ENCODE peak calls at places on chromosomes 4 and X, in eight cellular contexts. F is spleen; N is endothelial cell of umbilical vein; C is suprapubic skin; E is GM23248; X is colonic mucosa; V is upper lobe of right lung; K is CD4-positive, CD25-positive, alpha-beta regulatory T cell. D is an unnamed sample. For H3K4me1, the result is how much of the 10 kb centered on the place peaks cover.

GRCh38 chr4:122705547-122705946 is 27.0 kb upstream of the BBS12 start:
- DNase-seq in C (no peak), K (no peak), E (no peak), N (no peak), X (no peak), F (no peak), V (no peak), D (no peak)

GRCh38 chrX:67604979-67605703 is 61.3 kb downstream of the AR start:
- DNase-seq in X (no peak), K (no peak), V (no peak), E (peak), F (no peak), C (no peak), N (peak), D (no peak)

GRCh38 chr4:137075586-137075985 is 456.7 kb downstream of the PCDH18 start:
- DNase-seq in N (no peak), V (no peak), K (no peak), X (no peak), E (no peak), C (no peak), F (no peak), D (no peak)

GRCh38 chr4:25937801-25938200 is 23.8 kb downstream of the SMIM20 start:
- DNase-seq in F (no peak), X (no peak), K (no peak), V (no peak), N (no peak), C (no peak), E (peak), D (no peak)

GRCh38 chrX:48511561-48511960 is 2.8 kb downstream of the PORCN start:
- DNase-seq in E (peak), K (no peak), C (no peak), N (peak), X (no peak), V (no peak), F (peak), D (no peak)

GRCh38 chrX:120145295-120145925 is 13.0 kb upstream of the RHOXF2 start:
- DNase-seq in X (no peak), F (no peak), N (no peak), K (no peak), C (no peak), E (no peak), V (no peak), D (no peak)

GRCh38 chrX:9141496-9141895 is 107.6 kb upstream of the FAM9B start:
- DNase-seq in C (no peak), E (peak), V (no peak), K (no peak), N (no peak), X (no peak), F (no peak), D (no peak)

GRCh38 chr4:6386091-6386490 is 86.3 kb downstream of the PPP2R2C start:
- DNase-seq in N (no peak), E (no peak), K (no peak), X (no peak), F (no peak), C (no peak), V (no peak), D (no peak)

GRCh38 chr4:20878806-20879205 is 178.5 kb downstream of the PACRGL start:
- DNase-seq in X (no peak), V (no peak), C (no peak), E (no peak), N (no peak), K (no peak), F (no peak), D (no peak)

GRCh38 chr4:80261989-80262600 is 4.4 kb upstream of the FGF5 start:
- DNase-seq in C (no peak), F (no peak), K (no peak), V (no peak), N (no peak), X (no peak), E (no peak), D (no peak)

GRCh38 chrX:8289523-8289922 is 118.5 kb upstream of the VCX2 start:
- DNase-seq in C (no peak), E (no peak), F (no peak), K (no peak), V (no peak), N (no peak), X (no peak), D (no peak)

GRCh38 chr4:165716472-165716871 is 156.6 kb upstream of the TLL1 start:
- DNase-seq in K (no peak), X (no peak), F (no peak), C (no peak), V (no peak), N (no peak), E (no peak), D (no peak)

GRCh38 chrX:135632353-135632752 is 81.1 kb upstream of the CT45A1 start:
- DNase-seq in V (no peak), K (no peak), E (no peak), C (no peak), F (no peak), N (no peak), X (no peak), D (no peak)

GRCh38 chrX:46704767-46705386 is 54.0 kb downstream of the SLC9A7 start:
- DNase-seq in C (no peak), K (no peak), E (peak), N (peak), F (no peak), V (no peak), X (no peak), D (no peak)

GRCh38 chr4:108035691-108036090 is 46.0 kb downstream of the HADH start:
- DNase-seq in E (no peak), F (no peak), K (no peak), N (no peak), V (no peak), C (no peak), X (no peak), D (no peak)

GRCh38 chr4:2598661-2599654 is 62.5 kb downstream of the FAM193A start:
- DNase-seq in N (peak), K (no peak), X (no peak), C (no peak), V (peak), E (peak), F (peak), D (no peak)

GRCh38 chrX:42098897-42099296 is 175.5 kb upstream of the CASK start:
- DNase-seq in X (no peak), C (no peak), V (no peak), E (no peak), N (no peak), F (no peak), K (no peak), D (no peak)

GRCh38 chr4:87066403-87067119 is 131.8 kb downstream of the AFF1 start:
- DNase-seq in X (no peak), N (no peak), E (no peak), C (no peak), K (no peak), V (no peak), F (no peak), D (no peak)

GRCh38 chrX:19332983-19333382 is 10.7 kb upstream of the PDHA1 start:
- DNase-seq in C (no peak), V (no peak), E (peak), K (no peak), X (no peak), F (no peak), N (no peak), D (no peak)

GRCh38 chr4:183588169-183588675 is 70.8 kb downstream of the RWDD4 start:
- DNase-seq in E (peak), N (no peak), X (no peak), F (no peak), V (no peak), K (no peak), C (no peak), D (no peak)

GRCh38 chr4:154908168-154908567 is 127.1 kb downstream of the RBM46 start:
- DNase-seq in F (no peak), K (no peak), V (no peak), C (no peak), X (no peak), N (no peak), E (peak), D (no peak)

GRCh38 chr4:146407669-146408084 is 114.1 kb downstream of the SLC10A7 start:
- DNase-seq in X (no peak), N (peak), F (no peak), V (no peak), K (no peak), E (peak), C (no peak), D (no peak)

GRCh38 chr4:122739174-122739573 is 6.7 kb downstream of the BBS12 start:
- DNase-seq in N (no peak), E (peak), F (no peak), X (no peak), K (no peak), C (no peak), V (no peak), D (no peak)

GRCh38 chr4:60249784-60250183 is 950.3 kb upstream of the ADGRL3 start:
- DNase-seq in K (no peak), C (no peak), E (no peak), X (no peak), V (no peak), F (no peak), N (no peak), D (no peak)

GRCh38 chrX:69503228-69503834 is 795 bp upstream of the NALF2 start:
- DNase-seq in X (no peak), N (no peak), V (no peak), C (no peak), E (no peak), F (no peak), K (no peak), D (no peak)

GRCh38 chr4:17624821-17625220 is 10.4 kb downstream of the MED28 start:
- DNase-seq in C (no peak), K (no peak), N (no peak), F (no peak), E (no peak), X (no peak), V (no peak), D (no peak)

GRCh38 chr4:83582289-83582756 is 46.4 kb downstream of the GPAT3 start:
- DNase-seq in F (no peak), V (no peak), E (peak), X (peak), N (peak), C (no peak), K (no peak), D (no peak)

GRCh38 chr4:154551872-154552686 is 1.9 kb upstream of the PLRG1 start:
- DNase-seq in N (peak), X (peak), V (peak), F (peak), E (peak), K (peak), C (peak), D (peak)

GRCh38 chrX:102085706-102086105 is 39.8 kb upstream of the TCEAL2 start:
- DNase-seq in C (no peak), N (peak), F (no peak), K (no peak), E (peak), X (no peak), V (no peak), D (no peak)

GRCh38 chr4:102341201-102341600 is 4.1 kb downstream of the SLC39A8 start:
- DNase-seq in E (no peak), K (no peak), N (peak), C (no peak), X (no peak), F (no peak), V (no peak), D (no peak)

GRCh38 chrX:106902684-106903083 is 457 bp downstream of the RIPPLY1 start:
- DNase-seq in K (no peak), N (no peak), F (no peak), X (no peak), V (no peak), C (no peak), E (no peak), D (no peak)

GRCh38 chr4:128513664-128514484 is 226.3 kb upstream of the PGRMC2 start:
- DNase-seq in F (no peak), E (peak), X (no peak), C (no peak), K (no peak), N (no peak), V (no peak), D (no peak)

GRCh38 chrX:3290561-3290960 is 55.9 kb downstream of the MXRA5 start:
- DNase-seq in C (no peak), N (no peak), K (no peak), F (no peak), E (no peak), V (no peak), X (no peak), D (no peak)

GRCh38 chrX:68534696-68535095 is 35.8 kb downstream of the YIPF6 start:
- DNase-seq in F (no peak), X (no peak), K (no peak), V (no peak), E (peak), C (no peak), N (no peak), D (no peak)

GRCh38 chrX:120419465-120419864 is 49.6 kb downstream of the LAMP2 start:
- DNase-seq in E (no peak), C (no peak), V (no peak), N (no peak), K (no peak), F (peak), X (no peak), D (no peak)

GRCh38 chrX:10769165-10769564 is 148.8 kb upstream of the MID1 start:
- DNase-seq in F (no peak), N (peak), E (peak), V (no peak), X (no peak), K (no peak), C (no peak), D (no peak)

GRCh38 chr4:67288964-67289363 is 256.3 kb downstream of the CENPC start:
- DNase-seq in K (no peak), F (no peak), V (no peak), X (no peak), E (no peak), C (no peak), N (no peak), D (no peak)

GRCh38 chr4:176769519-176769918 is 23.2 kb downstream of the VEGFC start:
- DNase-seq in F (no peak), N (peak), K (no peak), C (no peak), X (no peak), V (no peak), E (peak), D (no peak)

GRCh38 chr4:13159041-13159620 is 325.0 kb downstream of the RAB28 start:
- DNase-seq in F (no peak), C (no peak), K (no peak), N (no peak), X (no peak), E (peak), V (no peak), D (no peak)

GRCh38 chrX:150150780-150151125 is 212.4 kb upstream of the MAMLD1 start:
- DNase-seq in E (no peak), N (no peak), C (no peak), K (no peak), V (no peak), X (no peak), F (no peak), D (no peak)
- H3K4me1 ChIP-seq in E (under half), N (under half), C (under half), K (under half), V (under half), X (under half), F (under half), D (under half)

GRCh38 chrX:153766871-153767673 is 3.0 kb downstream of the PLXNB3 start:
- DNase-seq in X (no peak), V (peak), N (no peak), F (peak), K (no peak), E (no peak), C (peak), D (no peak)

GRCh38 chrX:153763989-153764755 is at the start of gene PLXNB3:
- DNase-seq in V (peak), F (peak), E (peak), K (peak), X (peak), C (peak), N (peak), D (no peak)

GRCh38 chrX:153764786-153765137 is 713 bp downstream of the PLXNB3 start:
- DNase-seq in N (no peak), V (no peak), F (peak), K (no peak), X (no peak), C (no peak), E (no peak), D (no peak)

GRCh38 chrX:153766098-153766817 is 2.2 kb downstream of the PLXNB3 start:
- DNase-seq in C (peak), V (peak), X (no peak), F (peak), N (peak), K (no peak), E (peak), D (no peak)

DNA sequence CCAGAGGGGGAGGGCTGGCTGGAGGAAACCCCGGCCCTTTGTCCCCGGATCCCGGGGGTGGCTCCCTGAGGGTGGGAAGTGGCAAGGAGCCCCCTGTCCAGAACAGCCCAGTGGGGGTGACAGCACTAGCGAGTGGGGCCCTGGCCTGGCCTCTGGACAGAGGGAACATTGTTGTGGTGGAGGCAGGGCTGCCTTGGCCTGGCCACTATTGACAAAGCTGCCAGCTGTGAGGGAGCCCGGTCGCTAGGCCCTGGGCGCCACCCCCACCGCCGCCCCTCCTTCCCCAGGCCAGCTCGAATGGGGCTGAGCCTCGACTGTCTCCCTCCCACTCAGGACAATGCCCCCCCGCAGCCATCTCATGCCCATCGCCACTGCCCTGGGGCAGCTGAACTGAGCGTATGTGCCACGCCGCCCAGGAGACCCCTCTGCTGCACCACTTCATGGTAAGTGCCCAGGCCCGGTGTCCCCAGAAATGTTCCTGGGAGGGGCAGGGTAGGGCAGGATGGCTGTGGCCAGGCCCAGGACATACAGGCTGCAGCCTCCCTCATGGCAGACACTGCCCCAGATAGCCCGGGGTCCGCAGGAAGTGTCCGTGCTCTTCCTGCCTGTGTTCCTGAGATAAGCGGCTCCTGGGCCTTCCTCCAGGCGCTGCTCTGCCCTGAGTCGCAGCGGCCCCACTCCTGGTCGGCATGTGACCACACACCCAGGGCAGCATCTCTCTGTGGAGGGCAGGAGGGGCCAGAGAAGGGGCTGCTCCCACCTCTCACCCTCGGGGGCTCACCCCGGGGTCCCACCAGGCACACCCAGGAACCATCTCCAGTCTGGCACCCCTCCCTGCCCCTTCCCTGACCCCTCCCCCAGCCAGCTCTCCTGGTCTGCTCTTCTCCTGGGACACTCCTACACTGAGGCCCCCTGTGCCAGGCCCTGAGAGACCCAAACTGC is 1.4 kb downstream of the PLXNB3 start:
- DNase-seq in V (peak), F (peak), E (peak), X (no peak), N (peak), K (no peak), C (peak), D (no peak)
- H3K4me3 ChIP-seq in V (no peak), F (no peak), E (peak), X (no peak), N (no peak), K (no peak), C (peak), D (peak)

DNA sequence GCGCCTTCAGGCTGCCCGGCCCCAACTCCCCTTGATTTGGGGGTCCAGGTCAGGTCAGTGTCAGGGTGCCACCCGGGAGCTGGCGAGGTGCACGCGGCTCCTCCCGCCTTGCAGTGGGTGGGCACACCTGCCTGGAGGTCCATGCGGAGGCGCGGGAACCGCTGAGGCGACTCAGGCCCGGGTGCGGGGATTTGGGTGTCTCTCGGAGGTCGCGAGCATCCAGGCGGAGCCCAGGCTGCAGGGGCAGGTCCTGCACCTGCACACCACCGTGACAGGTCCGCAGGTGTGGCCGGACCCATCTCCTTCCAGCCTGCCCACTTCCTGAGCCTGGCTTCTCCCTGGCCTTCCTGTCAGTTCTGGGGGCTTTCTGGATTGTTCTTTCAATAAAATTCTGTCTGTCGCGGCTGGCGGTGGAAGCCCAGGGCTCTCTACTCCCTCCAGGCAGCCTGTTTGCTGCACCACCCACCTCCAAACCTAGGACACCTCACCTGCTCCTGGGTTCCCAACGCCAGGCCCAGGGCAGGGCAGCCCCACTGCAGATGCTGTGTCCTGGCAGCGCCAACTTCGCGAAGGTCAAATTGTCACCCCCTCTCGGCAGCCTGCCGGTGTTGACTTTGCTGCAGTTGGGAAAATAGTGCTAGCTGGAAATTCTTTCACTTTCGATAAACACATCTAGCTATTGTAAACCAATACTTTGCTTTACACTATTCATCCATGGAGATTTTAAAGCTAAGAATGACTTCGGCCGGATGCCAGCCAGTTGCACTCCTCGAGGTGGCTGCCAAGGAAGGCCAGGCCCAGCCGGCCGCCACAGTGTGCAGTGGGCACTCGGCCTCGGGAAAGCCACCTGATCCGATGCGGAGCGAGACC is 35.9 kb downstream of the FGFRL1 start:
- DNase-seq in K (no peak), C (peak), N (peak), V (peak), F (peak), E (no peak), X (peak), D (no peak)
- H3K4me1 ChIP-seq in K (under half), C (under half), N (under half), V (under half), F (under half), E (under half), X (under half), D (half or more)

DNA sequence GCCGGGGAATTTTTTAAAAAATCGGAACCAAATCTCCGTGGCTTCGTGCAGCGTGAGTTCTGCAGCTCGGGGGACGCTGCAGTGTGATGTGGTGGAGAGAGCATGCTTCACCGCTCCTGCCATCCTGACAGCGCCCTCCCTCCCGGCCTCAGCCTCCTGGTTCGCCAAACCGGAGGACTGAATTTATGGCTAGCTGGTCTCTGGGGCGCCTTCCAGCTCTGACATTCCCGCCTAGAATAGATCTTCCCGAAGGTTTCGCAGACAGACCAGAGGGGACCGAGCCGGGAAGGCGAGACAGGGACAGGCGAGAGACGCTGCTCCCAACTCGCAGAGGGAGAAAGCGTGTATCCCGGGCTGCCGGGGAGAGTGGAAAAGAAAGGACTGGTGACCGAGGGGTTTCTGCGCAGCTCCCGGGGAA is 25.9 kb downstream of the HOPX start:
- DNase-seq in V (no peak), C (no peak), K (no peak), E (peak), X (no peak), F (peak), N (no peak), D (no peak)
- H3K4me3 ChIP-seq in V (peak), C (peak), K (no peak), E (peak), X (peak), F (peak), N (peak), D (peak)

D was measured in esophagus squamous epithelium.